ENCODE peak calls at places on chromosomes 3 and 15, in six cellular contexts. R is HTR-8/SVneo, V is hypothalamus, K is hippocampal formation, B is COLO829, Q is transverse colon. D is an unnamed sample.

GRCh38 chr3:64214002-64214696 is 11.1 kb downstream of the PRICKLE2 start:
- DNase-seq in R (peak; percentile 25), V (no peak), K (no peak), B (peak; percentile 88), Q (peak; percentile 40), D (no peak)

GRCh38 chr3:184134746-184135148 is 411 bp upstream of the EIF2B5 start:
- DNase-seq in R (no peak), V (no peak), K (no peak), B (no peak), Q (no peak), D (no peak)

GRCh38 chr3:24185738-24186384 is 240.8 kb downstream of the NR1D2 start:
- DNase-seq in R (peak; percentile 46), V (peak; percentile 7), K (peak; percentile 20), B (peak; percentile 33), Q (peak; percentile 18), D (no peak)

GRCh38 chr3:184322731-184323487 is 8.5 kb downstream of the EIF4G1 start:
- DNase-seq in R (no peak), V (no peak), K (no peak), B (no peak), Q (no peak), D (no peak)

GRCh38 chr3:15271785-15272381 is 60.5 kb downstream of the SH3BP5 start:
- DNase-seq in R (no peak), V (no peak), K (no peak), B (no peak), Q (peak; percentile 73), D (no peak)

GRCh38 chr15:52559583-52559982 is 9.2 kb downstream of the ARPP19 start:
- DNase-seq in R (no peak), V (no peak), K (no peak), B (no peak), Q (no peak), D (no peak)

GRCh38 chr3:111979689-111980025 is 831 bp downstream of the ABHD10 start:
- DNase-seq in R (no peak), V (no peak), K (no peak), B (no peak), Q (no peak), D (no peak)

GRCh38 chr3:197736010-197736490 is 654 bp downstream of the RUBCN start:
- DNase-seq in R (no peak), V (no peak), K (no peak), B (no peak), Q (peak; percentile 51), D (no peak)

GRCh38 chr3:42666577-42666998 is 13.1 kb downstream of the ZBTB47 start:
- DNase-seq in R (no peak), V (no peak), K (no peak), B (no peak), Q (no peak), D (no peak)

GRCh38 chr3:107523361-107524213 is 825 bp downstream of the BBX start:
- DNase-seq in R (peak; percentile 15), V (peak; percentile 67), K (peak; percentile 63), B (no peak), Q (peak; percentile 61), D (no peak)

GRCh38 chr3:150871192-150871591 is 34.0 kb downstream of the MINDY4B start:
- DNase-seq in R (no peak), V (no peak), K (no peak), B (no peak), Q (no peak), D (no peak)

GRCh38 chr3:44330444-44330843 is 8.1 kb upstream of the TCAIM start:
- DNase-seq in R (no peak), V (no peak), K (no peak), B (no peak), Q (no peak), D (no peak)

GRCh38 chr15:99307735-99308134 is 56.5 kb downstream of the LRRC28 start:
- DNase-seq in R (no peak), V (no peak), K (no peak), B (no peak), Q (no peak), D (no peak)

GRCh38 chr3:142127941-142128658 is 21.2 kb downstream of the TFDP2 start:
- DNase-seq in R (no peak), V (no peak), K (no peak), B (no peak), Q (no peak), D (no peak)

GRCh38 chr3:65963787-65964707 is 74.7 kb downstream of the MAGI1 start:
- DNase-seq in R (peak; percentile 38), V (no peak), K (no peak), B (peak; percentile 49), Q (no peak), D (no peak)

GRCh38 chr15:78195735-78196201 is 38.6 kb downstream of the ACSBG1 start:
- DNase-seq in R (peak; percentile 60), V (no peak), K (no peak), B (no peak), Q (peak; percentile 59), D (no peak)

GRCh38 chr3:49689046-49689886 is at the start of the genes MST1 and RNF123:
- DNase-seq in R (peak; percentile 86), V (no peak), K (no peak), B (peak; percentile 97), Q (peak; percentile 90), D (peak; percentile 21)

GRCh38 chr3:169118666-169119370 is 544.7 kb downstream of the MECOM start:
- DNase-seq in R (no peak), V (no peak), K (no peak), B (no peak), Q (no peak), D (no peak)